ENCODE peak calls at places on chromosome 9, in eight cellular contexts. F is CD4-positive, alpha-beta T cell; T is fibroblast of pulmonary artery; R is GM13977; V is heart right ventricle; D is uterus; U is astrocyte; H is mesothelial cell of epicardium. K is an unnamed sample.

GRCh38 chr9:88460583-88461332 is 72.5 kb downstream of the SPIN1 start:
- DNase-seq in F (no peak), T (no peak), R (no peak), V (no peak), D (no peak), U (peak), H (no peak), K (no peak)

GRCh38 chr9:108333406-108334031 is 522.3 kb downstream of the ACTL7B start:
- DNase-seq in F (no peak), T (no peak), R (no peak), V (no peak), D (no peak), U (no peak), H (no peak), K (no peak)

GRCh38 chr9:22158983-22159382 is 149.9 kb upstream of the CDKN2B start:
- DNase-seq in F (no peak), T (peak), R (no peak), V (no peak), D (peak), U (peak), H (no peak), K (no peak)

GRCh38 chr9:105401651-105402050 is 46.2 kb upstream of the FSD1L start:
- DNase-seq in F (no peak), T (peak), R (no peak), V (no peak), D (no peak), U (peak), H (no peak), K (no peak)

GRCh38 chr9:38527507-38527906 is 92.9 kb downstream of the ANKRD18A start:
- DNase-seq in F (no peak), T (no peak), R (no peak), V (no peak), D (no peak), U (no peak), H (no peak), K (no peak)

GRCh38 chr9:118569151-118569550 is 800.1 kb downstream of the BRINP1 start:
- DNase-seq in F (no peak), T (no peak), R (no peak), V (no peak), D (no peak), U (no peak), H (no peak), K (no peak)

GRCh38 chr9:15104826-15105420 is 194.7 kb upstream of the FREM1 start:
- DNase-seq in F (peak), T (peak), R (peak), V (no peak), D (no peak), U (peak), H (no peak), K (no peak)

GRCh38 chr9:77402286-77402685 is 225.0 kb downstream of the VPS13A start:
- DNase-seq in F (no peak), T (no peak), R (no peak), V (no peak), D (no peak), U (no peak), H (no peak), K (no peak)

GRCh38 chr9:37967272-37967581 is 63.3 kb upstream of the SLC25A51 start:
- DNase-seq in F (no peak), T (no peak), R (no peak), V (no peak), D (no peak), U (no peak), H (no peak), K (no peak)

GRCh38 chr9:99929652-99930051 is 23.2 kb downstream of the STX17 start:
- DNase-seq in F (no peak), T (no peak), R (no peak), V (no peak), D (no peak), U (no peak), H (no peak), K (no peak)

GRCh38 chr9:129133067-129133466 is 21.9 kb downstream of the PTPA start:
- DNase-seq in F (no peak), T (no peak), R (no peak), V (no peak), D (no peak), U (no peak), H (no peak), K (no peak)

GRCh38 chr9:121182437-121182836 is 19.2 kb downstream of the RAB14 start:
- DNase-seq in F (no peak), T (no peak), R (no peak), V (no peak), D (no peak), U (no peak), H (no peak), K (no peak)

GRCh38 chr9:89359018-89359417 is 40.7 kb downstream of the SECISBP2 start:
- DNase-seq in F (no peak), T (no peak), R (no peak), V (no peak), D (no peak), U (no peak), H (no peak), K (peak)

GRCh38 chr9:99948896-99949295 is 42.4 kb downstream of the STX17 start:
- DNase-seq in F (no peak), T (peak), R (no peak), V (no peak), D (no peak), U (peak), H (no peak), K (no peak)

GRCh38 chr9:120643096-120643495 is 63.1 kb upstream of the CDK5RAP2 start:
- DNase-seq in F (no peak), T (no peak), R (no peak), V (no peak), D (no peak), U (no peak), H (no peak), K (no peak)

GRCh38 chr9:22052376-22052945 is 43.4 kb upstream of the CDKN2B start:
- DNase-seq in F (no peak), T (peak), R (peak), V (no peak), D (no peak), U (peak), H (no peak), K (no peak)

GRCh38 chr9:4442806-4443205 is 47.5 kb upstream of the SLC1A1 start:
- DNase-seq in F (no peak), T (no peak), R (no peak), V (no peak), D (no peak), U (no peak), H (no peak), K (no peak)

DNA sequence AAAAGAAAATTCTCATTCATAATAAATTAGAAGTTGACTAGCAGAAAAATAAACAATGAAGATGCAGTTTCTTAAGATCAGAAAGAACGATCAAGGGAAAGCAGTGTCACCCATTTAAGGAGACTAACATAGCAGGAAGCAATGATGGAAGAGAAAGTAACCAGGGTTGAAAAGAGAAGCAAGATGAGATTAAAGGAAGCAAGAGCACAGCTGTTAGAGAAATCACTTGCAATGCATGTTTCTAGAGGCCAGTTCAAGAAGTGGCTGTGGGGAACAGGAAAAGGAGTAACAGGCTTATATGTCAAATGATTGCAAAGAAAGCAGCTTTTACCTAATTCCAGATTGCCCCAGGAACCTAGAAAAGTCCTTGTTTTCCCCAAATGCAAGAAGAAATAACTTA is 46.8 kb upstream of the SLC1A1 start:
- DNase-seq in F (no peak), T (no peak), R (no peak), V (no peak), D (no peak), U (no peak), H (no peak), K (no peak)
- TF ChIP-seq CTCF in F (no peak), T (no peak), R (no peak), V (no peak), D (no peak), U (no peak), H (no peak), K (no peak)

DNA sequence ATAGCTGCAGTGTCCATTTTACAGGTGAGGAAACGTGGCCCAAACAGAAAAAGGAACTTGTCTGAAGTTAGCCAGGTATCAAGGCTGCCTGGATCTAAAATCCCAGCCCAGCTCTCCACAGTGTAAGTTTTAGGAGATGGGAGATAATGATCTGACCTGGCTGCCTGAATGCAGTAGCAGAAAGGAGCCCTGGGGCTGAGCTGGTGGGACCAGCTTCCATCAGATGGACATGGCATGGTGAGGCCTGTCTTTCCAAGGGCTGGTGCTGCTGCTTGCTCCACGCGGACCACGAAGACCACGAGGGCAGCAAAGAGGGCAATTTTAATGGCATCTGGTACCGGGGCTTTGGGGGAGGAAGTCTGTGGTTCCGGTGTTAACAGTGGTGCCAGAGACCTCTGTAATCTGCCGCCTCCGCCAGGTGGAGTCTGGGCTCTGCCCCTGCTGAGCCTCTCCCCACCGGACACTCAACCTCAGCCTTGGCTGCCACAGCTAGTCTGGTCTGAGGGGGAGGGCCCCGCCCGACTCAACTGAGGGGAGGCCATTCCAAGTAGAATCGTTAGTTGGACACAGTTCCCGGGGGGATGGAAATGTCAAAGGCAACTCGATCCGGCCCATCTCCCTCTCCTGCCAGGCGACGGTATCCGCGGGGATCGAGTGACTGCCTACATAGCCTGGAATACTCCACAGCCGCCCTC is 650 bp downstream of the MYORG start:
- DNase-seq in F (peak), T (peak), R (peak), V (peak), D (peak), U (peak), H (no peak), K (peak)
- TF ChIP-seq CTCF in F (peak), T (no peak), R (peak), V (peak), D (peak), U (no peak), H (no peak), K (no peak)

GRCh38 chr9:91089405-91090131 is 272.1 kb downstream of the AUH start:
- DNase-seq in F (no peak), T (peak), R (no peak), V (no peak), D (no peak), U (peak), H (no peak), K (no peak)
- TF ChIP-seq CTCF in F (no peak), T (peak), R (peak), V (peak), D (peak), U (no peak), H (no peak), K (no peak)

GRCh38 chr9:125812403-125812802 is 65.2 kb downstream of the PBX3 start:
- DNase-seq in F (no peak), T (no peak), R (no peak), V (no peak), D (no peak), U (no peak), H (no peak), K (no peak)

GRCh38 chr9:125815568-125815967 is 68.4 kb downstream of the PBX3 start:
- DNase-seq in F (no peak), T (peak), R (no peak), V (no peak), D (no peak), U (peak), H (no peak), K (no peak)

GRCh38 chr9:125805057-125805456 is 57.9 kb downstream of the PBX3 start:
- DNase-seq in F (no peak), T (peak), R (no peak), V (no peak), D (no peak), U (peak), H (no peak), K (no peak)

GRCh38 chr9:125807065-125807464 is 59.9 kb downstream of the PBX3 start:
- DNase-seq in F (no peak), T (peak), R (no peak), V (no peak), D (no peak), U (peak), H (no peak), K (no peak)

DNA sequence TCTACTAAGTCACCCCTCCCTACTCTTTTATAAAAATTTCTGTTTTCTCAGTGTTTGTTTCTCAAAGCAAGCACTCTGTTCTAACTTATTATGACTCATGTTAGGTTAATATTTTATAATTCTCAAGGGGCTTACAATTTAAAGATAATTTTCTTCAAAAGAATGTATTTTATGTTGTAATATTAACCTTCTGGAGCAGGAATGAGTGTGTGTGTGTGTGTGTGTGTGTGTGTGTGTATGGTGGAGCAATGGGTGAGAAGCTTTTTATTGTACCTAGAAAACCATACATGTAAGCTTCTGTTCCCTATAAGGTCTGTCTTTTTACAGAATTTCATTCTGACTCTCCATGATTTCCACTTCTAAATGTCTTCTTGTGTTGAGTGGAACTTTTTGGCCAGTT is 63.0 kb downstream of the PBX3 start:
- DNase-seq in F (no peak), T (peak), R (no peak), V (no peak), D (no peak), U (no peak), H (no peak), K (no peak)
- TF ChIP-seq CTCF in F (no peak), T (no peak), R (no peak), V (no peak), D (no peak), U (no peak), H (no peak), K (no peak)

GRCh38 chr9:32351845-32352244 is 32.6 kb upstream of the ACO1 start:
- DNase-seq in F (no peak), T (no peak), R (no peak), V (no peak), D (no peak), U (no peak), H (no peak), K (no peak)
- TF ChIP-seq CTCF in F (no peak), T (peak), R (peak), V (no peak), D (no peak), U (no peak), H (no peak), K (no peak)

GRCh38 chr9:124776952-124777645 is at the start of gene OLFML2A:
- DNase-seq in F (no peak), T (no peak), R (peak), V (peak), D (peak), U (no peak), H (no peak), K (peak)
- TF ChIP-seq CTCF in F (no peak), T (no peak), R (peak), V (peak), D (no peak), U (no peak), H (peak), K (no peak)

DNA sequence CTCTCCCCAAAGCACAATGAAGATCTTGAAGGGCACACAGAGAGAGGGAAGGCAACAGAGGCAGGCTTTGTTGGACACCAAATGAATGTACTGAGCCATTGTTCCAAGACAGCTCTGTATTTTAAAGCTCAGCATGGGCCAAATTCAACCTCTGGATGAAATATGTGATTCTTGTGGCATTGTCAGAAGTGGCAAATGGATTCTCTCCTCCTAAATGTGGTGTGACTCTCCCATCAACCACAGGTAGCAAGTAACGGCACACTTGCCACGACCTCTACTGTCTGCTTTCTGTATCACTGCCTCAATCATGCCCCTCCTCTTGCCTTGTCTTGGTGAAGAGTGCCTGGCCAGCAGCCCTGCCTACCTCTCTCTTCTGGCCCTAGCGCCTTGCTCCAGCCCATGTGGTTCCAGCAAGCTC is 6.1 kb upstream of the MOB3B start:
- DNase-seq in F (no peak), T (no peak), R (no peak), V (no peak), D (no peak), U (no peak), H (no peak), K (no peak)
- TF ChIP-seq CTCF in F (no peak), T (peak), R (peak), V (no peak), D (no peak), U (no peak), H (no peak), K (peak)

K was measured in dorsolateral prefrontal cortex.